ENCODE peak calls at places on chromosomes 5 and 9, in four cellular contexts. L is upper lobe of left lung, X is K562, B is H1. D is an unnamed sample.

GRCh38 chr9:108245901-108246300 is 609.9 kb downstream of the ACTL7B start:
- DNase-seq in B (no peak), X (no peak), L (no peak), D (no peak)

GRCh38 chr9:15606667-15607472 is 54.0 kb downstream of the CCDC171 start:
- DNase-seq in X (peak), L (no peak), B (no peak), D (no peak)

GRCh38 chr9:122389799-122390481 is 19.1 kb downstream of the PTGS1 start:
- DNase-seq in X (no peak), B (no peak), L (peak), D (no peak)

GRCh38 chr5:14258840-14259239 is 115.7 kb downstream of the TRIO start:
- DNase-seq in X (no peak), L (no peak), B (no peak), D (peak)

GRCh38 chr5:169988947-169989346 is 8.7 kb upstream of the INSYN2B start:
- DNase-seq in X (no peak), B (no peak), L (no peak), D (no peak)

GRCh38 chr5:143402464-143403356 is 776 bp downstream of the NR3C1 start:
- DNase-seq in X (peak), B (peak), L (peak), D (no peak)

GRCh38 chr9:16205455-16205854 is 652.6 kb downstream of the CCDC171 start:
- DNase-seq in B (no peak), L (no peak), X (no peak), D (no peak)

GRCh38 chr5:135318924-135319323 is 80.1 kb downstream of the MACROH2A1 start:
- DNase-seq in L (no peak), B (no peak), X (no peak), D (no peak)

GRCh38 chr5:115262066-115262404 is 642 bp downstream of the PGGT1B start:
- DNase-seq in X (peak), L (no peak), B (no peak), D (no peak)

GRCh38 chr5:134541736-134542376 is 16.4 kb downstream of the JADE2 start:
- DNase-seq in X (peak), L (peak), B (peak), D (no peak)

GRCh38 chr9:14467675-14468374 is 153.9 kb upstream of the NFIB start:
- DNase-seq in L (no peak), B (no peak), X (no peak), D (no peak)

GRCh38 chr5:218457-219289 is 553 bp downstream of the SDHA start:
- DNase-seq in X (peak), L (peak), B (no peak), D (no peak)

GRCh38 chr5:57839025-57839424 is 356.4 kb upstream of the ACTBL2 start:
- DNase-seq in B (no peak), L (no peak), X (no peak), D (no peak)

GRCh38 chr5:40429258-40430111 is 250.2 kb upstream of the PTGER4 start:
- DNase-seq in B (no peak), X (no peak), L (no peak), D (no peak)

GRCh38 chr5:122022966-122023365 is 55.1 kb downstream of the LOX start:
- DNase-seq in B (no peak), L (no peak), X (peak), D (no peak)

GRCh38 chr9:88990721-88991065 is 575 bp upstream of the S1PR3 start:
- DNase-seq in X (no peak), B (no peak), L (no peak), D (no peak)

GRCh38 chr9:92664394-92665152 is 5.4 kb downstream of the IPPK start:
- DNase-seq in L (no peak), B (no peak), X (no peak), D (no peak)

GRCh38 chr9:135320943-135321342 is 158.6 kb upstream of the PPP1R26 start:
- DNase-seq in L (peak), B (no peak), X (no peak), D (no peak)

GRCh38 chr5:173969167-173970049 is 19.6 kb upstream of the C5orf47 start:
- DNase-seq in L (peak), X (peak), B (no peak), D (no peak)

GRCh38 chr5:157920828-157921170 is 61.9 kb upstream of the CLINT1 start:
- DNase-seq in X (no peak), B (no peak), L (peak), D (no peak)

GRCh38 chr9:134724231-134724911 is 82.8 kb downstream of the COL5A1 start:
- DNase-seq in L (no peak), B (no peak), X (no peak), D (no peak)

GRCh38 chr5:180068519-180069090 is 3.0 kb downstream of the RNF130 start:
- DNase-seq in L (no peak), B (no peak), X (no peak), D (no peak)

GRCh38 chr9:38342096-38342495 is 50.4 kb upstream of the ALDH1B1 start:
- DNase-seq in X (no peak), L (no peak), B (no peak), D (no peak)

GRCh38 chr5:95441631-95442030 is 50.5 kb downstream of the FAM81B start:
- DNase-seq in L (no peak), X (no peak), B (no peak), D (no peak)

GRCh38 chr5:14859150-14859549 is 12.4 kb downstream of the ANKH start:
- DNase-seq in B (no peak), X (no peak), L (no peak), D (no peak)

GRCh38 chr9:124389146-124389939 is 25.9 kb downstream of the PSMB7 start:
- DNase-seq in B (no peak), L (no peak), X (no peak), D (no peak)

GRCh38 chr9:128912270-128912853 is 8.4 kb upstream of the PHYHD1 start:
- DNase-seq in L (peak), X (no peak), B (no peak), D (no peak)
- TF ChIP-seq POLR2A in L (no peak), X (no peak), B (no peak), D (no peak)

GRCh38 chr9:128246471-128246870 is 29.3 kb downstream of the GOLGA2 start:
- DNase-seq in L (no peak), X (no peak), B (no peak), D (no peak)

GRCh38 chr9:128243486-128244415 is 32.1 kb downstream of the GOLGA2 start:
- DNase-seq in X (no peak), L (no peak), B (no peak), D (no peak)

GRCh38 chr9:128245293-128246151 is 30.3 kb downstream of the GOLGA2 start:
- DNase-seq in L (no peak), X (peak), B (no peak), D (no peak)

GRCh38 chr9:128242828-128243485 is 32.9 kb downstream of the GOLGA2 start:
- DNase-seq in X (no peak), B (no peak), L (no peak), D (no peak)

GRCh38 chr9:128244443-128245226 is 31.2 kb downstream of the GOLGA2 start:
- DNase-seq in B (no peak), X (peak), L (peak), D (no peak)
- TF ChIP-seq POLR2AphosphoS5 in B (no peak), X (no peak), L (peak), D (no peak)

GRCh38 chr5:138331449-138332368 is at the start of gene CDC25C:
- DNase-seq in L (peak), B (peak), X (peak), D (peak)
- TF ChIP-seq POLR2A in L (peak), B (peak), X (peak), D (peak)

DNA sequence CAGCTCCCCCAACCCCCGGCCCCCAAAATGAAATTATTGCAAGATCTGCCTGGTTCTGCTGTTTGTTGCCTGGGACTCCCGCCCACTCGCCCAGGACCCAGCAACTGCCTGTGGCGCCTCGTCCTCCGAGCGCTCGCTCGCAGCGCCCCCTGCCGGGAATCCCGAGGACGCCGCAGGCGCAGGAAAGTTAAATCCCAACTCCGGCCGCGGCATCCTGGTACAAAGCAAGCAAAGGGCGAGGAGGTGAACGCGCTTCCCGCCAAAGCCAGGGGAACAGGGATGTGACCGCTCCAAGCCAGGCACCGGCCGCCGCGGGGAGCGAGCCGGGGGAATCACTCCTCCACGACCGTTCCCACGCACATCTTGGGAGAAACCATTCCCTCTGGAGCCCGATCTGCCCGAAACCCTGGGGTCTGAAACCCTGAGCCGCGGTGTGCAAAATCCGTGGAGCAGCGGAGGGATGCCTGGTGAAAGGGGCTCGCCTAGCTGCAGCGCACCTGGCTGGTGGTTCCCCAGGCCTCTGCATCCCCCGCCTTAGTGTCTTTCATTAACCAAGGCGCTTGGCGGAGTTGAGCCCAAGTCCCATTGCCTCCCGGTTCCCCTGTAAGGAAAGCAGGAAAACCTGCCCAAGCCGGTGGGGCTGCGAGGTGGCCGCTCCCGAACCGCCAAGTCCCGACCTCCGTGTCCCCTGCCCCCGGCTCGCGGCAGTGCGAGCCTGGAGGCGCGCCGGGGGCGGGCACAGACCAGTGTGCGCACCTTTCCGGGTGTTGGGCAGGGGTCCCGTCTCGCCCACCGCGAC is 1.2 kb downstream of the SEMA5A start:
- DNase-seq in B (peak), X (peak), L (peak), D (peak)
- TF ChIP-seq POLR2AphosphoS5 in B (peak), X (no peak), L (peak), D (no peak)

GRCh38 chr5:6111131-6111530 is 267.2 kb downstream of the MED10 start:
- DNase-seq in B (no peak), X (no peak), L (no peak), D (no peak)
- TF ChIP-seq POLR2A in B (no peak), X (no peak), L (no peak), D (no peak)

DNA sequence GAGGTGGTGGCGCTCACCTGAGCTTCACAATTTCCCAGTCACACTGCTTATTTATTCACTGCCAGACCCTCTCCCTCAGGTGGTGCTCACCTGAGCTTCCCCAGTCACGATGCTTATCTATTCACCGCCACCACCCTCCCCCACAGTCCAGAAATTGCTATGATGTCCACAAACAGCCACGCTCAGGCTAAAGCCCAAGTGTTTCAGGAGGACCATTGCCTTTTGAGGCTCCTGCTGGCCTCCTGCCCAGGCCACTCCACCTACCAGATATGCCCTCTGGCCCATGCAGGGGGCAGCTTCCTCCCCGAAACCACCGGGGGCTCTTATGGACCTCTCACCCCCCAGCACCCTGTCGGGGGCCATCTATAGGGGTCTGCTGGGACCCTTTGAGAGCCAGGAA is 4.6 kb downstream of the PDLIM7 start:
- DNase-seq in L (peak), X (no peak), B (no peak), D (no peak)
- TF ChIP-seq POLR2AphosphoS5 in L (no peak), X (peak), B (peak), D (no peak)

GRCh38 chr5:10563940-10564837 is at the start of gene ANKRD33B:
- DNase-seq in B (no peak), X (peak), L (peak), D (peak)

GRCh38 chr5:10564838-10565784 is 1.2 kb downstream of the ANKRD33B start:
- DNase-seq in B (peak), X (no peak), L (peak), D (no peak)

GRCh38 chr5:10562202-10563131 is 1.4 kb upstream of the ANKRD33B start:
- DNase-seq in B (peak), L (no peak), X (no peak), D (peak)

GRCh38 chr5:10565785-10566506 is 2.1 kb downstream of the ANKRD33B start:
- DNase-seq in B (no peak), X (peak), L (peak), D (no peak)

DNA sequence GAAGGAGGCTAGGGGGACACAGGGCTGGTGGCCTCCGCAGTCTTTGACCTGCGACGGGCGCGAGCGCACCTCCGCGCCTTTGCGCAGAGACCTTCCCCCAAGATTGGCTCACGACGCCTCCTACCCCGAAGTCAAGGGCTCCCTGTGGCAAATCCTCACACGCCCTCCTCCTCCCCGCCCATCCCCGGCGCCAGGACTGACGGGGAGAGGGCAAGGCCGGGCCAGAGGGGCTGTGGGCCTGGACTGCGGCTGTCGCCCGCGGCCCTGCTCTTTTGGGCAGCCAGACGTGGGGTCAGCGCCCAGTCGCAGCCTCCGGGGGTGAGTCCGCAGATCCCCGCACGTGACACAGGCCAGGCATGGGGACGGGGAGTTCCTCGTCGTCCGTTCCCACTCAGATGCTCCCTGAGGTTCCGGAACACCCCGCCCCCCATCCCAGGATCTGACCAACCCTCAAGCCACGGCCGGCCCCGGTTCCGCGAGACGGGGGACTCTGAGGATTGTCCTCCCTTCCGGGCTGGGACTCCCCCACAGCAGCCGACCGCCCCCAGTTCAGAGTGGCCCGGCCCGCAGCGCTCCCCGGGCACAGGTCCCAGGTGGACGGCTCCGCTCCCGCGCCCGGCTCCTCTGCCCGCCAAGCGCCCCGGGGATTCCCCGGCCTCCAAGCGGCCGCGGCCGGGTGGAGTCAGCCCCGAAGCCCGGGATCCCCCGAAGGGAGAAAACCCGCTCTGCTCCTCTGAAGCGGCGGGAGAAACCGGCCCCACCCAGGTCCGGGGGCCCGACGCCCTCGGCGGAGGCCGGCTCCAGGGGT is 534 bp upstream of the ANKRD33B start:
- DNase-seq in L (peak), X (no peak), B (peak), D (no peak)
- TF ChIP-seq POLR2A in L (no peak), X (no peak), B (peak), D (peak)

DNA sequence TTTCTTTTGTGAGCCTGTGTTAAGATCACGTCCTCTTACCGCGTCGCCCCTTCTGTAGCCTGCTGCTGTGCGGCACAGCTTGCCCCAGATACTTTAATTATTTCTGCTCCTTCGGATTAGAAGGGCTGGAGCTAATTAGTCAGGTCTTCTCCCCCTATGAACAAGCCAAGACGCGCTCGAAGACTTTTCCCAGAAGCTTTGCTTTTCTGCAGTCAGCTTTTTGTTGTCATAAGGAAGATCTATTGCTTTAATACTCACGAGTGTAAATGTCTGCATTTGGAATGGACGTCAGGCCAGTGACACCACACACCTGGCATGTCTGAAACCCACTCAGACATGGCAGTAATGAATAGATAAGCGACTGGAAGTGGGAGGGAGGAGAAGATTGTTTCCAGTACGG is 37.0 kb downstream of the PRUNE2 start:
- DNase-seq in B (no peak), X (no peak), L (no peak), D (no peak)
- TF ChIP-seq POLR2AphosphoS5 in B (no peak), X (no peak), L (no peak), D (no peak)

GRCh38 chr5:1344975-1345838 is at the start of gene CLPTM1L:
- DNase-seq in X (peak), B (peak), L (peak), D (peak)
- TF ChIP-seq POLR2A in X (peak), B (peak), L (peak), D (peak)